ENCODE peak calls at places on chromosomes 11 and 22, in four cellular contexts. K is sigmoid colon, L is SK-N-SH, B is cardiac fibroblast. T is an unnamed sample.

GRCh38 chr22:50691521-50691920 is 18.9 kb downstream of the SHANK3 start:
- DNase-seq in K (no peak), L (no peak), B (peak; percentile 70), T (no peak)

GRCh38 chr11:84218318-84218717 is 932.2 kb upstream of the CCDC90B start:
- DNase-seq in K (no peak), L (no peak), B (no peak), T (no peak)

GRCh38 chr11:69511358-69512015 is 30.0 kb downstream of the LINC01488 start:
- DNase-seq in K (peak; percentile 57), L (no peak), B (peak; percentile 92), T (no peak)

GRCh38 chr11:134361661-134362060 is 29.9 kb downstream of the GLB1L2 start:
- DNase-seq in K (peak; percentile 56), L (no peak), B (no peak), T (no peak)

GRCh38 chr11:130813196-130813595 is 103.1 kb downstream of the SNX19 start:
- DNase-seq in K (no peak), L (no peak), B (no peak), T (no peak)

GRCh38 chr11:115765803-115766239 is 261.6 kb upstream of the CADM1 start:
- DNase-seq in K (no peak), L (no peak), B (peak; percentile 2), T (no peak)

GRCh38 chr22:45602824-45603301 is 68.8 kb upstream of the ATXN10 start:
- DNase-seq in K (peak; percentile 61), L (peak; percentile 91), B (peak; percentile 53), T (no peak)

GRCh38 chr11:30281476-30282288 is 41.2 kb upstream of the ARL14EP start:
- DNase-seq in K (no peak), L (no peak), B (no peak), T (no peak)

GRCh38 chr11:44600739-44601416 is 35.4 kb downstream of the CD82 start:
- DNase-seq in K (no peak), L (no peak), B (peak; percentile 28), T (peak; percentile 75)

GRCh38 chr11:14789879-14790484 is 102.0 kb downstream of the CYP2R1 start:
- DNase-seq in K (no peak), L (no peak), B (peak; percentile 48), T (no peak)

GRCh38 chr11:94895451-94895850 is 77.9 kb downstream of the CWC15 start:
- DNase-seq in K (no peak), L (no peak), B (peak; percentile 85), T (no peak)

GRCh38 chr22:20203142-20204099 is 52.6 kb upstream of the CCDC188 start:
- DNase-seq in K (no peak), L (peak; percentile 62), B (no peak), T (no peak)

GRCh38 chr11:15816270-15816871 is 540.0 kb downstream of the SOX6 start:
- DNase-seq in K (no peak), L (no peak), B (peak; percentile 95), T (no peak)

GRCh38 chr11:72576196-72576595 is 98.0 kb downstream of the PDE2A start:
- DNase-seq in K (no peak), L (no peak), B (no peak), T (no peak)

GRCh38 chr11:44628730-44629361 is 63.4 kb downstream of the CD82 start:
- DNase-seq in K (peak; percentile 46), L (no peak), B (no peak), T (no peak)

GRCh38 chr11:83819936-83820549 is 533.9 kb upstream of the CCDC90B start:
- DNase-seq in K (no peak), L (peak; percentile 29), B (peak; percentile 83), T (no peak)

GRCh38 chr22:22423681-22424080 is 84.9 kb downstream of the ZNF280B start:
- DNase-seq in K (no peak), L (no peak), B (no peak), T (no peak)

GRCh38 chr11:10293423-10294288 is at the start of gene SBF2:
- DNase-seq in K (peak; percentile 95), L (peak; percentile 96), B (peak; percentile 94), T (peak; percentile 78)

GRCh38 chr11:14980854-14981253 is 8.7 kb upstream of the CALCA start:
- DNase-seq in K (no peak), L (no peak), B (peak; percentile 88), T (no peak)

GRCh38 chr11:75248924-75249256 is 8.3 kb downstream of the TPBGL start:
- DNase-seq in K (no peak), L (no peak), B (no peak), T (no peak)

GRCh38 chr22:27654536-27655445 is 146.8 kb downstream of the MN1 start:
- DNase-seq in K (no peak), L (no peak), B (no peak), T (no peak)

GRCh38 chr11:83054904-83055380 is 16.8 kb downstream of the RAB30 start:
- DNase-seq in K (no peak), L (no peak), B (no peak), T (no peak)

GRCh38 chr11:130051077-130051476 is 18.6 kb upstream of the APLP2 start:
- DNase-seq in K (no peak), L (no peak), B (peak; percentile 71), T (no peak)

GRCh38 chr11:112539741-112540140 is 279.1 kb upstream of the PLET1 start:
- DNase-seq in K (no peak), L (no peak), B (no peak), T (no peak)

GRCh38 chr11:57213282-57214086 is 23.6 kb downstream of the APLNR start:
- DNase-seq in K (no peak), L (peak; percentile 47), B (no peak), T (no peak)

GRCh38 chr11:60922906-60923305 is 1.4 kb upstream of the TMEM132A start:
- DNase-seq in K (no peak), L (no peak), B (no peak), T (no peak)

GRCh38 chr11:92225563-92226308 is 1.1 kb downstream of the FAT3 start:
- DNase-seq in K (peak; percentile 64), L (peak; percentile 71), B (peak; percentile 11), T (no peak)

GRCh38 chr11:13109616-13110015 is 100.5 kb downstream of the RASSF10 start:
- DNase-seq in K (no peak), L (no peak), B (no peak), T (no peak)

GRCh38 chr11:55658608-55659007 is 3.4 kb upstream of the OR4C6 start:
- DNase-seq in K (no peak), L (no peak), B (no peak), T (no peak)

GRCh38 chr22:23685205-23685784 is 5.5 kb upstream of the RGL4 start:
- DNase-seq in K (no peak), L (no peak), B (peak; percentile 24), T (no peak)

GRCh38 chr11:126736682-126737404 is 263.7 kb downstream of the KIRREL3 start:
- DNase-seq in K (no peak), L (no peak), B (no peak), T (no peak)

GRCh38 chr11:126140932-126141291 is 70.5 kb downstream of the RPUSD4 start:
- DNase-seq in K (peak; percentile 94), L (peak; percentile 66), B (peak; percentile 17), T (no peak)

GRCh38 chr11:68312780-68313573 is 586 bp downstream of the LRP5 start:
- DNase-seq in K (no peak), L (peak; percentile 79), B (no peak), T (peak; percentile 37)

GRCh38 chr11:8531312-8531711 is 62.7 kb downstream of the STK33 start:
- DNase-seq in K (no peak), L (peak; percentile 76), B (no peak), T (no peak)

GRCh38 chr11:121762820-121763219 is 310.1 kb upstream of the SORL1-AS1 start:
- DNase-seq in K (no peak), L (peak; percentile 54), B (peak; percentile 54), T (no peak)
- TF ChIP-seq CTCF in K (no peak), L (no peak), B (peak; percentile 8), T (no peak)

GRCh38 chr11:109193880-109194279 is 228.1 kb upstream of the C11orf87 start:
- DNase-seq in K (no peak), L (no peak), B (no peak), T (no peak)
- TF ChIP-seq CTCF in K (no peak), L (no peak), B (no peak), T (no peak)

GRCh38 chr11:3195251-3196160 is 23.1 kb downstream of the MRGPRG start:
- DNase-seq in K (peak; percentile 62), L (no peak), B (peak; percentile 20), T (no peak)
- TF ChIP-seq CTCF in K (no peak), L (no peak), B (peak; percentile 54), T (no peak)

DNA sequence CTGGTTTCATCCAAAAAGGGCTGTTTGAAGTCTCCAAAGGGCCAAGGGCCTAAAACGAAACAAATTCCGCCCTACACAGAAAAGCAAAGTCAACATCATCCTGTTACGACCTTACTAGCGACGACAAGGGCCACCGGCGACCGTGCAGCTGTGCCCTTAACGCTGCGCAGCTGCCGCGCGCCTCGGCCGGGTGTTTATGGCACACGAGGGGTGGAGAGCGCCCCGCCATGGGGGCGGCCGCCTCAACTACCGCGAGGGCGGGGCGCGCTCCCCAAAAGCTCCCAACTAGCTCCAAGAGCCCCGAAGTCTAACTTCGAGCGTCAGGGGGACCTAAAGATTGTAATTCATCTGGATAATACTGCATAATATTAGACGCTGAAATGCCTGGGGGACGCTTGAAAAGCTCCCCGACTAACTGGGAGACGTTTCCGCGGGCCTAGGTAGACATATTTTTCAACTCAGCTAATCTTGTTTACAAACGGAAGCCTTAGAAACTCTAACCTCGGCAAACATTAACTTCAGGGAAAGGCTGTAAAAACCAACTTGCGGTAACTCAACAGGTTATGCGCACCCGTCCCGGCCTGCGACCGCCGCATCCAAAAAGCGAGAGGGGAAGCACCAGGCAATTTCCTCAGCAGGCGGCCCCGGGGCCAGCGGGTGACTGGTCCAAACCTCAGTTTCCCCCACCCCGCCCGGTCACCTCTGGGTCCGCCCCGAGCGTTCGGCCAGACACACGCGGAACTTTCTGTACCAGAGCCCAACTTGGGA is 688 bp downstream of the TMEM123 start:
- DNase-seq in K (peak; percentile 83), L (peak; percentile 80), B (peak; percentile 55), T (peak; percentile 61)
- TF ChIP-seq CTCF in K (no peak), L (peak; percentile 33), B (no peak), T (no peak)

GRCh38 chr22:42365337-42365865 is 66.8 kb downstream of the NFAM1 start:
- DNase-seq in K (peak; percentile 76), L (peak; percentile 64), B (no peak), T (no peak)

GRCh38 chr22:42368379-42369249 is 63.6 kb downstream of the NFAM1 start:
- DNase-seq in K (peak; percentile 77), L (no peak), B (no peak), T (no peak)

GRCh38 chr22:42367980-42368378 is 64.2 kb downstream of the NFAM1 start:
- DNase-seq in K (peak; percentile 81), L (no peak), B (no peak), T (no peak)

GRCh38 chr22:42365942-42366660 is 66.1 kb downstream of the NFAM1 start:
- DNase-seq in K (no peak), L (no peak), B (no peak), T (no peak)

DNA sequence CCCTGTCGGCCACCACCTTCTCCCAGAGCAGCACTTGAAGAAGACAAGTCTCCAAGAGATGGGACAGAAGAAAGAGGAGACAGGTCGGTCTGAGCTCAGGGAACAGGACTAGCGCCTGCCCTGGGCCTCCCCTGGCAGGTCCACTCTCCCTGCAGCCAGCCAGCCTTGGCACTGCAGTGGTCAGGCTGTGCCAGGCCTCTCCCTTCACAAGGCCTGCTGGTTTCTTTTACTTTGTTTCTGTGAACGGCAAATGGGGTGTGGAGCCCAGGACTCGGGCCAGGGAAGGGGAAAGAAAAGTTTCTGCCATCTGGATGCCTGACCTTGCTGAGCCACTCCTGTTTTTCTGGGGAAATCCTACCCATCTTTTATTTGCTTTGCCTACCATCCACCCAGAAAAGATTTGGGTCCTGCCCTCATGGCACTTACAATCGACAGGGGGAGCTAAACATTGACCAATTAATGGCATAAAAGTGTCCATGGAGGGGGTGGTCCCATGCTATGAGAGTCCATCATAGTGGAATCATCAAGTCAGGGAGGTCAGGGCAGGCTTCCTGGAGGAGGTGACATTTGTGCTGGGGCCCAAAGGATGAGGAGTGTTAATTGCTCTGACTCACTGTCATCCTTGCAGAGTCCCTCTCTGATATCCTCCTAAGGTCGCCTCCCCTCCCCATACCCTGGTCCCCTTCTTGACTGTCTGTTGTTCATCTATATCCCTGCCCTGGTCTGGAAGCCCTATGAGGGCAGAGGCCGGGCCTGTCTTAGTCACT is 65.2 kb downstream of the NFAM1 start:
- DNase-seq in K (peak; percentile 91), L (no peak), B (no peak), T (no peak)
- TF ChIP-seq CTCF in K (no peak), L (no peak), B (no peak), T (no peak)